ENCODE peak calls at places on chromosomes 11 and 22, in six cellular contexts. X is HepG2, T is H9, O is MM.1S, F is fibroblast of lung, I is IMR-90. C is an unnamed sample.
A peak's percentile ranks its signal among the peaks of the same experiment; 100 is the strongest.

GRCh38 chr11:13667245-13667644 is 1.2 kb upstream of the FAR1 start:
- DNase-seq in X (no peak), O (no peak), F (peak; percentile 48), I (peak; percentile 3), T (no peak), C (peak; percentile 61)

GRCh38 chr11:76783294-76783900 is at the start of gene TSKU:
- DNase-seq in T (peak; percentile 81), O (no peak), I (no peak), X (no peak), F (no peak), C (no peak)

GRCh38 chr11:117941163-117941707 is 12.0 kb upstream of the TMPRSS13 start:
- DNase-seq in X (no peak), F (no peak), O (no peak), T (no peak), I (no peak), C (no peak)

GRCh38 chr11:12241401-12241800 is 131.0 kb downstream of the MICAL2 start:
- DNase-seq in X (no peak), T (no peak), O (no peak), F (no peak), I (no peak), C (no peak)

GRCh38 chr11:35009191-35009940 is 92.9 kb downstream of the PDHX start:
- DNase-seq in F (peak; percentile 87), X (peak; percentile 44), I (peak; percentile 74), T (no peak), O (no peak), C (no peak)

GRCh38 chr22:42801537-42802165 is 55.4 kb downstream of the ARFGAP3 start:
- DNase-seq in F (no peak), O (no peak), X (no peak), T (peak; percentile 19), I (no peak), C (no peak)

GRCh38 chr22:20430641-20431519 is 6.7 kb downstream of the SCARF2 start:
- DNase-seq in X (no peak), T (peak; percentile 69), I (no peak), O (no peak), F (peak; percentile 56), C (no peak)

GRCh38 chr22:33867118-33867863 is 53.0 kb downstream of the LARGE1 start:
- DNase-seq in O (no peak), F (peak; percentile 26), T (no peak), I (peak; percentile 77), X (peak; percentile 48), C (no peak)

GRCh38 chr11:10655931-10656576 is 37.5 kb downstream of the IRAG1 start:
- DNase-seq in X (no peak), F (peak; percentile 39), T (no peak), O (no peak), I (no peak), C (no peak)

GRCh38 chr22:40418366-40419201 is 48.2 kb downstream of the SGSM3 start:
- DNase-seq in T (no peak), F (no peak), O (no peak), X (no peak), I (peak; percentile 56), C (peak; percentile 86)

DNA sequence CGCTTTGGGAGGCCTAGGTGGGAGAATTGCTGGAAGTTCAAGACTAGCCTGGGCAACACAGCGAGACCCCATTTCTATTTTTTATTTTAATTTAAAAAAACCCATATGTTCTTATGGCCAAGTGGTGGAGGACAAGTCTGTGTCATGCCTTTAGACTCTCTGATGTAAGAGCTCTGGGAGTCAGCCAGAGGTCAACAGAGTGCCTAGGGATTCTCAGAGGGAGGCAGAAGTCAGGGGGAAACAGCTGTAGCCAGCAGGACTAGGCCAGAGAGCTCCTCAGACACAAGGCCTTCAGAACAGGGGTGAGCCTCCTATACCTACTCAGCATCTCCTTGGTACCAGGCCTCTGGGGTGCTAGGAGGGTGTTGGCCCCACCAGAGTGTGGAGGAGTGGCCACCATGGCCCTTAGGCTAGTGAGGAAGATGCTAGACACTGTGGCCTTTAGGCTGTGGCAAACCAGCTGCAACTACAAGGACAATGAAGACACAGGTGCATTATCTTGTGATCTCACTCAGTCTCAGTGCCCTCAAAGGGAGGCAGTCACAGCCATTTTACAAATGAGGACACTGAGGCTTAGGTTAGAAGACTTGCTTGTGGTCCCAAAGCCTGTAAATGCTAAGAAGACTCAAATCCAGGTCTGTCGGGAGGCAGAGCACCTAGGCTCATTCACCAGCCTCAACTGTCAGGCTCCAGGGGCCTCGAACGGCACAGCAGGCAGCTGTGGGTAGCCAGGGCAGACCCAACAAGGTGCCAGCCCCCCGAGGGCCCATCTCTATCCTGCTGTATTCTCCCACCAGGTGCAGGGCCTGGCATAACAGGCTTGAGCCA is 5.0 kb downstream of the ZP1 start:
- DNase-seq in F (peak; percentile 49), I (peak; percentile 73), T (no peak), X (no peak), O (peak; percentile 47), C (no peak)
- H4K20me1 ChIP-seq in F (no peaks in the 10 kb centered on the region), I (no peaks in the 10 kb centered on the region), T (no peaks in the 10 kb centered on the region), X (no peaks in the 10 kb centered on the region), O (no peaks in the 10 kb centered on the region), C (no peaks in the 10 kb centered on the region)

GRCh38 chr11:68837583-68838571 is 3.8 kb downstream of the CPT1A start:
- DNase-seq in T (no peak), F (no peak), O (no peak), I (no peak), X (no peak), C (no peak)

GRCh38 chr11:68839953-68840641 is 1.6 kb downstream of the CPT1A start:
- DNase-seq in O (peak; percentile 69), F (peak; percentile 29), I (peak; percentile 20), T (peak; percentile 62), X (no peak), C (peak; percentile 72)

GRCh38 chr11:68839054-68839865 is 2.5 kb downstream of the CPT1A start:
- DNase-seq in T (peak; percentile 96), I (peak; percentile 84), O (peak; percentile 97), X (peak; percentile 86), F (peak; percentile 89), C (peak; percentile 93)

GRCh38 chr11:68840661-68841653 is 759 bp downstream of the CPT1A start:
- DNase-seq in I (peak; percentile 31), T (no peak), F (peak; percentile 27), X (no peak), O (peak; percentile 57), C (peak; percentile 22)

GRCh38 chr11:68838572-68838964 is 3.1 kb downstream of the CPT1A start:
- DNase-seq in F (no peak), O (no peak), I (no peak), X (peak; percentile 33), T (no peak), C (peak; percentile 40)
- H3K4me1 ChIP-seq in F (peaks cover 13% of the 10 kb centered on the region), O (peaks cover 19% of the 10 kb centered on the region), I (peaks cover 24% of the 10 kb centered on the region), X (peaks cover 74% of the 10 kb centered on the region), T (no peaks in the 10 kb centered on the region), C (peaks cover 28% of the 10 kb centered on the region)

GRCh38 chr22:44571566-44572413 is 73.8 kb upstream of the RTL6 start:
- DNase-seq in T (no peak), O (no peak), X (no peak), I (no peak), F (no peak), C (no peak)
- H4K20me1 ChIP-seq in T (no peaks in the 10 kb centered on the region), O (no peaks in the 10 kb centered on the region), X (no peaks in the 10 kb centered on the region), I (no peaks in the 10 kb centered on the region), F (no peaks in the 10 kb centered on the region), C (no peaks in the 10 kb centered on the region)

GRCh38 chr22:30219049-30219448 is 27.5 kb downstream of the LIF start:
- DNase-seq in T (no peak), X (no peak), I (no peak), F (no peak), O (no peak), C (no peak)

GRCh38 chr22:30219668-30220278 is 26.8 kb downstream of the LIF start:
- DNase-seq in I (no peak), T (no peak), X (no peak), F (no peak), O (no peak), C (no peak)

GRCh38 chr22:30220338-30221009 is 26.1 kb downstream of the LIF start:
- DNase-seq in T (no peak), O (peak; percentile 16), I (no peak), F (no peak), X (no peak), C (no peak)

GRCh38 chr22:30216710-30217109 is 29.8 kb downstream of the LIF start:
- DNase-seq in F (no peak), T (no peak), O (no peak), X (no peak), I (no peak), C (no peak)

DNA sequence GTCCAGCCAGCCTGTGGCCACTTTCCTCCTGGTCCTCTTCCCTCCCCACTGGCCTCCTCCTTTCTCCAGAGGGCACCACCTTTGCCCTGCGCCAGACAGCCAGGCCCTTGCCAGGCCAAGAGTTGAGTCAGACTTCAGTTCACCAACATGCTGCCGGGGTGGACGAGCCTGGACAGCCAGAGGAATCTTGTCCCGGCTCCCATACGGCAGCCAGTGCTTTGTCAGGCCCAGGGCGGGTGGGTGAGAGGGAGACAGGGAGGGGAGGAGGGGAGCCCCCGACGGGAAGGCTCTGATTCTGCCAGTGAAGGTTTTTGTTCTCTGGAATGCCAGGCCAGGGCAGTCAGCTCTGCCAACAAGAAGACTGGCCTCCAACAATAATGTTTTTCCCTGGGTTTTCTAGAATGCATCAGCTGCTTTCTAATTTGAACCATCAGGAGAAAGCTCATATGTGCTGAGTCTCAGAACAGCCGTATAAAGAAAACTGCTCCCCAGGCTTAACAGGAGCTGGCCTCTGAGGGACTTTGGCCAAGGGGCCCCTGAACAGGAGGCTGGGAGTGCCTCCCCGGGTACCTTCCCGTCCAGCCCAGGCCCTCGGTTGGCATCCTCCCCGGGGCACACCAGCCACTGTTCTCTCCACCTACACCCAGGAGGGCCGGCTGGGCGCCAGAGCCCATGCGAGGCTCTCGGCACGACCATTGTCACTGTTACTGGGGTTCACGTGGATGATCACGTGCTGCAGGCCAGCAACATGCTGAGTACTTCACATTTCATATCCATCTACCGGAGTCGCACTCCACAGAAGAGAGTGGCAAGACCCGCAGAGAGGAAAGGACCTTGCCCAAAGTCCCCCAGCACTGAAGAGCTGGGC is 28.6 kb downstream of the LIF start:
- DNase-seq in X (no peak), F (no peak), I (no peak), O (no peak), T (no peak), C (no peak)
- H3K4me1 ChIP-seq in X (peaks cover 42% of the 10 kb centered on the region), F (peaks cover 10% of the 10 kb centered on the region), I (peaks cover 12% of the 10 kb centered on the region), O (peaks cover 23% of the 10 kb centered on the region), T (peaks cover 6% of the 10 kb centered on the region), C (peaks cover 20% of the 10 kb centered on the region)

C was measured in OCI-LY7.